ENCODE peak calls at places on chromosomes 4 and X, in four cellular contexts. X is GM12878, R is IMR-90, D is K562. P is an unnamed sample. For H3K4me1, the result is how much of the 10 kb centered on the place peaks cover.

GRCh38 chr4:85591361-85592098 is 116.6 kb downstream of the ARHGAP24 start:
- DNase-seq in D (no peak), R (no peak), X (no peak), P (no peak)

GRCh38 chrX:24999501-24999900 is 16.3 kb downstream of the ARX start:
- DNase-seq in X (no peak), R (no peak), D (no peak), P (no peak)

GRCh38 chr4:151340751-151341385 is 15.5 kb upstream of the SH3D19 start:
- DNase-seq in R (peak), X (no peak), D (no peak), P (no peak)

GRCh38 chr4:148225639-148226038 is 216.6 kb downstream of the NR3C2 start:
- DNase-seq in X (no peak), R (peak), D (no peak), P (peak)

GRCh38 chr4:57094482-57095223 is 15.5 kb downstream of the IGFBP7 start:
- DNase-seq in D (no peak), R (peak), X (no peak), P (no peak)

GRCh38 chr4:6028168-6028567 is 9.9 kb upstream of the C4orf50 start:
- DNase-seq in X (no peak), R (no peak), D (no peak), P (no peak)

GRCh38 chr4:114417214-114417613 is 181.4 kb upstream of the UGT8 start:
- DNase-seq in D (no peak), X (no peak), R (no peak), P (no peak)

GRCh38 chr4:1470816-1471442 is 64.7 kb upstream of the NKX1-1 start:
- DNase-seq in D (no peak), X (no peak), R (no peak), P (no peak)

DNA sequence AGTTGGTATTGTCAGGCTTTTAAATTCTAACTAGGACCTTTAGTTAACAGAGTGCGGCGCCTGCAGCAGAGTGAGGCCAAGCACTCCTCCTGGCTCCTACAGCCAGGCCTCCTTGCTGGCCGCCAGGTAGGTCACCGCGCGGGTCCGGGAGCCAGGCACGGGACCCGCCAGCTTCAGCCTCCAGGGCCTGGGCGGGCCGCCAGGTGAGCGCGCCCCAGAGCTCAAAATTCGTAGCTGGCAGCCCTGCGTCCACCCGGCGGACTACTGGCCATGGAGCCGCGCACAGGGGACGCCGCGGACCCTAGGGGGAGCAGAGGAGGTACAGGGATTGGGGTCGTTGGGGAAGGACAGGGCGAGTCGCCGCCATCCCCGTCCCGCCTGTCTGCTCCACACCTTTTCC is at the start of gene MAGIX:
- DNase-seq in X (no peak), R (no peak), D (no peak), P (no peak)
- TF ChIP-seq FOS in X (no peak), R (no peak), D (no peak), P (no peak)

GRCh38 chrX:2398341-2398656 is 102.5 kb downstream of the DHRSX start:
- DNase-seq in R (no peak), X (no peak), D (no peak), P (no peak)

GRCh38 chrX:2395261-2395850 is 105.4 kb downstream of the DHRSX start:
- DNase-seq in X (no peak), D (no peak), R (no peak), P (no peak)

GRCh38 chrX:2397648-2398340 is 103.0 kb downstream of the DHRSX start:
- DNase-seq in X (no peak), R (peak), D (no peak), P (no peak)

GRCh38 chrX:2401201-2401589 is 99.6 kb downstream of the DHRSX start:
- DNase-seq in D (no peak), R (no peak), X (no peak), P (no peak)

GRCh38 chrX:2397229-2397628 is 103.5 kb downstream of the DHRSX start:
- DNase-seq in R (no peak), X (no peak), D (no peak), P (no peak)
- H3K4me1 ChIP-seq in R (under half), X (under half), D (under half), P (under half)

DNA sequence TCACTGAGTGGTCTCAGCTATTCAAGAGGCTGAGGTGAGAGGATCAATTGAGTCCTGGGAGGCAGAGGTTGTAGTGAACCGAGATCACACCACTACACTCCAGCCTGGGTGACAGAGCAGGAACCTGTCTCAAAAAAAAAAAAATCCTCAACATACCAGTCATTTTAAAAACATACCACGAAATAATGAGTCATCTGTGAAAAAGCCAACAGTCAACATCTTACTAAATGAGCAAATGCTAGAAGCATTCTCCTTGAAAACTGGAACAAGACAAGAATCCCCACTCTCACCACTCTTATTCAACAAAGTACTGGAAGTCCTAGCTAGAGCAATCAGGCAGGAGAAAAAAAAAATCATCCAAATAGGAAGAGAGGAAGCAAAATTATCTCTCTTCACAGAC is 104.0 kb upstream of the ARHGEF9 start:
- DNase-seq in X (no peak), D (no peak), R (peak), P (no peak)
- TF ChIP-seq FOS in X (no peak), D (no peak), R (peak), P (no peak)

GRCh38 chrX:12955882-12956703 is 18.8 kb upstream of the TMSB4X start:
- DNase-seq in D (peak), R (peak), X (peak), P (peak)

GRCh38 chrX:12956704-12957541 is 18.0 kb upstream of the TMSB4X start:
- DNase-seq in D (peak), R (peak), X (peak), P (peak)

GRCh38 chrX:12954981-12955380 is 19.9 kb upstream of the TMSB4X start:
- DNase-seq in R (no peak), D (no peak), X (no peak), P (no peak)

GRCh38 chrX:12953420-12953819 is 21.5 kb upstream of the TMSB4X start:
- DNase-seq in R (no peak), D (no peak), X (no peak), P (no peak)

DNA sequence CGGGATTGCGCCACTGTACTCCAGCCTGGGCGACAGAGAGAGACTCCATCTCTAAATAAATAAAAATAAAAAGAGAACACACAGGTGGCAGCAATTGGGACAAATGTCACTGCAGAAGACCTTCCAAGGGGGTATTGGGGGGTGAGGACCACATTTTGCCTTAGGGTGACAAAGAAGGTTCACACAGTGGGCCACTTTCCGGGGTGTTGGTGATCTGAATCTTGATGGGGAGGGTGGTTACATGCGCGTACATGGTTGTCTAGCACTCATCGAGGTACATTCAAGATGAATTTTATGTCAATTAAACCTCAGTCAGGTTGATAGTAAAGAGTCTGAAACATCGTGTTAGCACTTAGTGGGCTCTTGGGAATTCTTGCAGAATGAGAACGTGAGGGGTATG is 20.5 kb upstream of the TMSB4X start:
- DNase-seq in X (no peak), R (no peak), D (no peak), P (no peak)
- H3K4me1 ChIP-seq in X (half or more), R (under half), D (half or more), P (under half)

GRCh38 chr4:53039741-53040458 is 177.8 kb downstream of the RASL11B start:
- DNase-seq in D (peak), X (no peak), R (peak), P (no peak)

GRCh38 chr4:53040459-53040815 is 178.3 kb downstream of the RASL11B start:
- DNase-seq in R (peak), D (no peak), X (no peak), P (no peak)

GRCh38 chr4:53043096-53043495 is 181.0 kb downstream of the RASL11B start:
- DNase-seq in X (no peak), R (no peak), D (no peak), P (no peak)

GRCh38 chr4:53043900-53044650 is 182.0 kb downstream of the RASL11B start:
- DNase-seq in X (no peak), R (no peak), D (no peak), P (no peak)

DNA sequence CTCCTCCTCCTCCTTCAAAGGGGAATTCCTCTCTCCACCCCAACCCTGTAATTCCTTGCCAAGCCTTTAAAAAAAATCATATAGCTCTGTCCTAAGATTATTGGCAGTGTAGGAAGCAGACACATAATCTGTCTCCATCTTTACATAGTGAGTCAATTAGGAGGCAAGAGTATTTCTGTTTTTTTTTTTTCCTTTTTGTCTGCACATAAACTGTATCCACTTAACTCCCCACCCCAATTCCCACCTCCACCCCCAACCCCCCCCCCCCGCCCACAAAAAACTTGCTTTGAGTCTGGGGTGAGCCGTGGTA is 182.5 kb downstream of the RASL11B start:
- DNase-seq in X (no peak), R (no peak), D (no peak), P (no peak)
- TF ChIP-seq FOS in X (no peak), R (no peak), D (no peak), P (no peak)